ENCODE peak calls at places on chromosomes 12 and 14, in nine cellular contexts. J, A, Y, O, S, N, E, X and V are unnamed samples.

GRCh38 chr14:27077181-27077738 is 479.4 kb upstream of the NOVA1 start:
- DNase-seq in J (no peak), A (no peak), Y (no peak), O (no peak), S (no peak), N (no peak), E (no peak), X (no peak), V (no peak)

GRCh38 chr14:39368261-39368959 is 63.8 kb downstream of the FBXO33 start:
- DNase-seq in J (peak), A (peak), Y (peak), O (peak), S (peak), N (no peak), E (peak), X (peak), V (peak)

GRCh38 chr12:1939745-1940607 is 21.5 kb upstream of the CACNA2D4 start:
- DNase-seq in J (peak), A (peak), Y (peak), O (peak), S (peak), N (peak), E (peak), X (peak), V (peak)

GRCh38 chr12:71652656-71653055 is 11.0 kb downstream of the ZFC3H1 start:
- DNase-seq in J (no peak), A (no peak), Y (no peak), O (no peak), S (no peak), N (no peak), E (no peak), X (peak), V (no peak)

GRCh38 chr14:21414137-21414631 is 30.4 kb upstream of the SUPT16H start:
- DNase-seq in J (no peak), A (no peak), Y (no peak), O (peak), S (no peak), N (no peak), E (no peak), X (no peak), V (no peak)

GRCh38 chr12:130127527-130127908 is 34.7 kb upstream of the FZD10 start:
- DNase-seq in J (peak), A (no peak), Y (peak), O (no peak), S (no peak), N (no peak), E (no peak), X (no peak), V (no peak)

GRCh38 chr14:34460841-34461240 is 1.2 kb downstream of the SPTSSA start:
- DNase-seq in J (no peak), A (no peak), Y (no peak), O (no peak), S (peak), N (no peak), E (peak), X (no peak), V (no peak)

GRCh38 chr14:86675059-86675458 is 1145.1 kb downstream of the FLRT2 start:
- DNase-seq in J (no peak), A (no peak), Y (no peak), O (no peak), S (no peak), N (no peak), E (no peak), X (no peak), V (no peak)

GRCh38 chr14:94665121-94665520 is 52.9 kb downstream of the SERPINA3 start:
- DNase-seq in J (no peak), A (no peak), Y (no peak), O (no peak), S (peak), N (no peak), E (no peak), X (peak), V (no peak)